ENCODE peak calls at places on chromosome 3, in ten cellular contexts. One of them, this sample, is unnamed. For H3K27me3, the result is how much of the 10 kb centered on the place peaks cover.

GRCh38 chr3:134638385-134639020 is 12.3 kb downstream of the KY start:
- DNase-seq in CD8-positive, alpha-beta T cell: no peak
- DNase-seq in BJ: no peak
- DNase-seq in dorsolateral prefrontal cortex: no peak
- DNase-seq in IMR-90: no peak
- DNase-seq in GM12878: no peak
- DNase-seq in heart left ventricle: no peak
- DNase-seq in heart right ventricle: no peak
- DNase-seq in gastrocnemius medialis: no peak
- DNase-seq in ascending aorta: no peak
- DNase-seq in this sample: no peak

GRCh38 chr3:183265157-183265642 is 12.1 kb downstream of the B3GNT5 start:
- DNase-seq in CD8-positive, alpha-beta T cell: no peak
- DNase-seq in BJ: no peak
- DNase-seq in dorsolateral prefrontal cortex: no peak
- DNase-seq in IMR-90: no peak
- DNase-seq in GM12878: no peak
- DNase-seq in heart left ventricle: peak
- DNase-seq in heart right ventricle: peak
- DNase-seq in gastrocnemius medialis: no peak
- DNase-seq in ascending aorta: no peak
- DNase-seq in this sample: no peak

GRCh38 chr3:67896130-67896529 is 241.7 kb upstream of the SUCLG2 start:
- DNase-seq in CD8-positive, alpha-beta T cell: no peak
- DNase-seq in BJ: no peak
- DNase-seq in dorsolateral prefrontal cortex: no peak
- DNase-seq in IMR-90: no peak
- DNase-seq in GM12878: no peak
- DNase-seq in heart left ventricle: no peak
- DNase-seq in heart right ventricle: no peak
- DNase-seq in gastrocnemius medialis: no peak
- DNase-seq in ascending aorta: no peak
- DNase-seq in this sample: no peak

GRCh38 chr3:32316319-32316718 is 75.3 kb upstream of the CMTM7 start:
- DNase-seq in CD8-positive, alpha-beta T cell: no peak
- DNase-seq in BJ: no peak
- DNase-seq in dorsolateral prefrontal cortex: no peak
- DNase-seq in IMR-90: no peak
- DNase-seq in GM12878: no peak
- DNase-seq in heart left ventricle: no peak
- DNase-seq in heart right ventricle: no peak
- DNase-seq in gastrocnemius medialis: no peak
- DNase-seq in ascending aorta: no peak
- DNase-seq in this sample: no peak

GRCh38 chr3:164940737-164941136 is 137.6 kb downstream of the SI start:
- DNase-seq in CD8-positive, alpha-beta T cell: no peak
- DNase-seq in BJ: no peak
- DNase-seq in dorsolateral prefrontal cortex: no peak
- DNase-seq in IMR-90: no peak
- DNase-seq in GM12878: no peak
- DNase-seq in heart left ventricle: no peak
- DNase-seq in heart right ventricle: no peak
- DNase-seq in gastrocnemius medialis: no peak
- DNase-seq in ascending aorta: no peak
- DNase-seq in this sample: no peak

GRCh38 chr3:154050216-154050615 is 71.0 kb upstream of the ARHGEF26 start:
- DNase-seq in CD8-positive, alpha-beta T cell: no peak
- DNase-seq in BJ: no peak
- DNase-seq in dorsolateral prefrontal cortex: no peak
- DNase-seq in IMR-90: no peak
- DNase-seq in GM12878: no peak
- DNase-seq in heart left ventricle: no peak
- DNase-seq in heart right ventricle: no peak
- DNase-seq in gastrocnemius medialis: no peak
- DNase-seq in ascending aorta: no peak
- DNase-seq in this sample: no peak

GRCh38 chr3:52268036-52268435 is 10.4 kb downstream of the WDR82 start:
- DNase-seq in CD8-positive, alpha-beta T cell: peak
- DNase-seq in BJ: no peak
- DNase-seq in dorsolateral prefrontal cortex: no peak
- DNase-seq in IMR-90: no peak
- DNase-seq in GM12878: no peak
- DNase-seq in heart left ventricle: no peak
- DNase-seq in heart right ventricle: no peak
- DNase-seq in gastrocnemius medialis: no peak
- DNase-seq in ascending aorta: no peak
- DNase-seq in this sample: no peak

GRCh38 chr3:24830230-24831152 is 335.8 kb upstream of the THRB start:
- DNase-seq in CD8-positive, alpha-beta T cell: no peak
- DNase-seq in BJ: no peak
- DNase-seq in dorsolateral prefrontal cortex: peak
- DNase-seq in IMR-90: no peak
- DNase-seq in GM12878: no peak
- DNase-seq in heart left ventricle: no peak
- DNase-seq in heart right ventricle: peak
- DNase-seq in gastrocnemius medialis: no peak
- DNase-seq in ascending aorta: peak
- DNase-seq in this sample: no peak

GRCh38 chr3:150348500-150348899 is 59.6 kb upstream of the TSC22D2 start:
- DNase-seq in CD8-positive, alpha-beta T cell: no peak
- DNase-seq in BJ: peak
- DNase-seq in dorsolateral prefrontal cortex: no peak
- DNase-seq in IMR-90: peak
- DNase-seq in GM12878: no peak
- DNase-seq in heart left ventricle: peak
- DNase-seq in heart right ventricle: no peak
- DNase-seq in gastrocnemius medialis: no peak
- DNase-seq in ascending aorta: peak
- DNase-seq in this sample: no peak

GRCh38 chr3:158522737-158523136 is 48.3 kb upstream of the MLF1 start:
- DNase-seq in CD8-positive, alpha-beta T cell: no peak
- DNase-seq in BJ: peak
- DNase-seq in dorsolateral prefrontal cortex: no peak
- DNase-seq in IMR-90: peak
- DNase-seq in GM12878: no peak
- DNase-seq in heart left ventricle: no peak
- DNase-seq in heart right ventricle: no peak
- DNase-seq in gastrocnemius medialis: no peak
- DNase-seq in ascending aorta: no peak
- DNase-seq in this sample: no peak

GRCh38 chr3:71408903-71409302 is 174.6 kb downstream of the FOXP1 start:
- DNase-seq in CD8-positive, alpha-beta T cell: no peak
- DNase-seq in BJ: no peak
- DNase-seq in dorsolateral prefrontal cortex: no peak
- DNase-seq in IMR-90: no peak
- DNase-seq in GM12878: no peak
- DNase-seq in heart left ventricle: no peak
- DNase-seq in heart right ventricle: no peak
- DNase-seq in gastrocnemius medialis: no peak
- DNase-seq in ascending aorta: no peak
- DNase-seq in this sample: no peak

GRCh38 chr3:149388001-149388435 is 10.6 kb upstream of the TM4SF1 start:
- DNase-seq in CD8-positive, alpha-beta T cell: no peak
- DNase-seq in BJ: peak
- DNase-seq in dorsolateral prefrontal cortex: no peak
- DNase-seq in IMR-90: peak
- DNase-seq in GM12878: no peak
- DNase-seq in heart left ventricle: no peak
- DNase-seq in heart right ventricle: no peak
- DNase-seq in gastrocnemius medialis: no peak
- DNase-seq in ascending aorta: no peak
- DNase-seq in this sample: no peak

GRCh38 chr3:143302638-143303171 is 183.1 kb downstream of the CHST2 start:
- DNase-seq in CD8-positive, alpha-beta T cell: no peak
- DNase-seq in BJ: peak
- DNase-seq in dorsolateral prefrontal cortex: no peak
- DNase-seq in IMR-90: peak
- DNase-seq in GM12878: no peak
- DNase-seq in heart left ventricle: peak
- DNase-seq in heart right ventricle: peak
- DNase-seq in gastrocnemius medialis: no peak
- DNase-seq in ascending aorta: peak
- DNase-seq in this sample: no peak

GRCh38 chr3:19748782-19749447 is 185.1 kb downstream of the EFHB start:
- DNase-seq in CD8-positive, alpha-beta T cell: no peak
- DNase-seq in BJ: no peak
- DNase-seq in dorsolateral prefrontal cortex: no peak
- DNase-seq in IMR-90: no peak
- DNase-seq in GM12878: no peak
- DNase-seq in heart left ventricle: no peak
- DNase-seq in heart right ventricle: no peak
- DNase-seq in gastrocnemius medialis: no peak
- DNase-seq in ascending aorta: no peak
- DNase-seq in this sample: no peak

GRCh38 chr3:94671078-94671477 is 608.2 kb downstream of the NSUN3 start:
- DNase-seq in CD8-positive, alpha-beta T cell: no peak
- DNase-seq in BJ: no peak
- DNase-seq in dorsolateral prefrontal cortex: no peak
- DNase-seq in IMR-90: no peak
- DNase-seq in GM12878: no peak
- DNase-seq in heart left ventricle: no peak
- DNase-seq in heart right ventricle: no peak
- DNase-seq in gastrocnemius medialis: no peak
- DNase-seq in ascending aorta: no peak
- DNase-seq in this sample: no peak

GRCh38 chr3:16917256-16917935 is 32.6 kb downstream of the PLCL2 start:
- DNase-seq in CD8-positive, alpha-beta T cell: no peak
- DNase-seq in BJ: no peak
- DNase-seq in dorsolateral prefrontal cortex: no peak
- DNase-seq in IMR-90: peak
- DNase-seq in GM12878: no peak
- DNase-seq in heart left ventricle: no peak
- DNase-seq in heart right ventricle: no peak
- DNase-seq in gastrocnemius medialis: no peak
- DNase-seq in ascending aorta: no peak
- DNase-seq in this sample: no peak

DNA sequence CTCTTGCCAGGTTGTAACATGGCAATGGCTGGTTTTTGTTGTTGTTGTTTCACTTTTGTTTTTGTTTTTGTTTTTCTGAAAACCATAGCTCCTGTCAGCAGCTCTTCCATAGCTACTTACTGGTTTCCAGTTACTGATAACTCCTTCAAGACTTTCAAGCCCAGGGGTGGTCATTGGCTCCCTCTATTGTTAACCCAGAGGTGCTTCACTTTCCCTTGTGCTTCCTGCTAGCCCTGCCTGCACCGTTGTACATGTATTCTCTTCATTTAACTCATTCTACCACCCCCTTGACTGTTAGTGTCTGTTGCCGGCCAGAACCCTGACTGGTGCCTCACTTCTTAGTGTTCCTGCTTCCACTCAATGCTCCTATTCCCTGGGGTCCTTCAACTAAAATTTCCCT is 4.2 kb upstream of the TRAT1 start:
- DNase-seq in CD8-positive, alpha-beta T cell: peak
- DNase-seq in BJ: no peak
- DNase-seq in dorsolateral prefrontal cortex: no peak
- DNase-seq in IMR-90: peak
- DNase-seq in GM12878: no peak
- DNase-seq in heart left ventricle: no peak
- DNase-seq in heart right ventricle: no peak
- DNase-seq in gastrocnemius medialis: no peak
- DNase-seq in ascending aorta: no peak
- DNase-seq in this sample: no peak
- TF ChIP-seq CTCF in CD8-positive, alpha-beta T cell: peak
- TF ChIP-seq CTCF in BJ: no peak
- TF ChIP-seq CTCF in dorsolateral prefrontal cortex: no peak
- TF ChIP-seq CTCF in IMR-90: no peak
- TF ChIP-seq CTCF in GM12878: peak
- TF ChIP-seq CTCF in heart left ventricle: no peak
- TF ChIP-seq CTCF in heart right ventricle: no peak
- TF ChIP-seq CTCF in gastrocnemius medialis: no peak
- TF ChIP-seq CTCF in ascending aorta: no peak
- TF ChIP-seq CTCF in this sample: no peak

GRCh38 chr3:13883681-13884080 is 3.8 kb upstream of the WNT7A start:
- DNase-seq in CD8-positive, alpha-beta T cell: no peak
- DNase-seq in BJ: no peak
- DNase-seq in dorsolateral prefrontal cortex: no peak
- DNase-seq in IMR-90: no peak
- DNase-seq in GM12878: no peak
- DNase-seq in heart left ventricle: no peak
- DNase-seq in heart right ventricle: no peak
- DNase-seq in gastrocnemius medialis: no peak
- DNase-seq in ascending aorta: no peak
- DNase-seq in this sample: no peak
- H3K27me3 ChIP-seq in CD8-positive, alpha-beta T cell: under half
- H3K27me3 ChIP-seq in BJ: under half
- H3K27me3 ChIP-seq in dorsolateral prefrontal cortex: under half
- H3K27me3 ChIP-seq in IMR-90: under half
- H3K27me3 ChIP-seq in GM12878: under half
- H3K27me3 ChIP-seq in heart left ventricle: under half
- H3K27me3 ChIP-seq in heart right ventricle: half or more
- H3K27me3 ChIP-seq in gastrocnemius medialis: under half
- H3K27me3 ChIP-seq in ascending aorta: under half
- H3K27me3 ChIP-seq in this sample: under half

DNA sequence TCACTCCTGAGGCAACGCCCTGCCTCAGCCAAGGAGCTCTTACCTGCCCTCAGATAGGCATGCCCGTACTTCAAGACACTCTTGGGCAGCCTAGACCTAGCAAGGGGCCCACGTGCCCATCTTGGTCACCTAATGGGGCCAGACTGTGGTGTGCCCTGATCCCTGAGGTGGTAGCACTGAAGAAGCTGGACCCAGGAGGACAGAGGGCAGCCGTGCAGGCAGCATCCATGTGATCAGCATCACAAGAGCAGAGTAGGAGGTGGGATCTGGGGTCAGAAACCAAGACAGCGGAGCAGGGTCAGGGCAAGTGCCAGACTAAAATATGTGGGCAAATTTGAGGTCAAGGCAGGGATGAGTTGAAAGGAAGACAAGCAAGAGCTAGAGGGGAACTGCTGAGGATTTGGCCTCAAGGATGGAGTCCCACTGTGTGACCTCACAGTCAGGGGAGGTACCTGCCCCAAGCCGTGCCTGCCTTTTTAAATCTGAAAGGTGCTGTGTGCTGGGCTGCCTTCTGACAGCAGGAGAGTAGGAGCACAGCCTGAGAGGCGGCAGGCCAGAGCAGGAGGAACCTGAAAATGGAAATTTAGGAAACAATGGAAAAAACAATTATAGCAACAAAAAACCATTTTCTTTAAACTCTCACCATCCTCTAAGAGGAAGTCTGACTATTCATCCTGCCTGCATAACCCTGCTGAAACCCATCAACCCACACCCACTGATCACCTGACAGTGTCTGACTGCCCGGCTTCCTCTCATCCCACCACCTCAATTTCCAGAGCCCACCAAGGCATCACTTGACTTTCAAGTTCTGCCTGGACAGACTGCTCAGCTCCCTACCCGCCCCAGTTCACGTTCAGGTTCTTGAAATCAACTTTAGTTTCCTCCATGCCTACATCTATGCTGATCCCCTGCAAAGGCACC is 7.3 kb downstream of the ZBTB38 start:
- DNase-seq in CD8-positive, alpha-beta T cell: no peak
- DNase-seq in BJ: no peak
- DNase-seq in dorsolateral prefrontal cortex: no peak
- DNase-seq in IMR-90: no peak
- DNase-seq in GM12878: no peak
- DNase-seq in heart left ventricle: no peak
- DNase-seq in heart right ventricle: no peak
- DNase-seq in gastrocnemius medialis: no peak
- DNase-seq in ascending aorta: no peak
- DNase-seq in this sample: no peak
- H3K4me3 ChIP-seq in CD8-positive, alpha-beta T cell: no peak
- H3K4me3 ChIP-seq in BJ: no peak
- H3K4me3 ChIP-seq in dorsolateral prefrontal cortex: no peak
- H3K4me3 ChIP-seq in IMR-90: no peak
- H3K4me3 ChIP-seq in GM12878: peak
- H3K4me3 ChIP-seq in heart left ventricle: no peak
- H3K4me3 ChIP-seq in heart right ventricle: no peak
- H3K4me3 ChIP-seq in gastrocnemius medialis: no peak
- H3K4me3 ChIP-seq in ascending aorta: no peak
- H3K4me3 ChIP-seq in this sample: no peak

GRCh38 chr3:128999104-128999503 is 2.0 kb upstream of the EFCC1 start:
- DNase-seq in CD8-positive, alpha-beta T cell: no peak
- DNase-seq in BJ: no peak
- DNase-seq in dorsolateral prefrontal cortex: no peak
- DNase-seq in IMR-90: no peak
- DNase-seq in GM12878: no peak
- DNase-seq in heart left ventricle: no peak
- DNase-seq in heart right ventricle: no peak
- DNase-seq in gastrocnemius medialis: no peak
- DNase-seq in ascending aorta: no peak
- DNase-seq in this sample: no peak
- TF ChIP-seq CTCF in CD8-positive, alpha-beta T cell: no peak
- TF ChIP-seq CTCF in BJ: no peak
- TF ChIP-seq CTCF in dorsolateral prefrontal cortex: no peak
- TF ChIP-seq CTCF in IMR-90: no peak
- TF ChIP-seq CTCF in GM12878: no peak
- TF ChIP-seq CTCF in heart left ventricle: no peak
- TF ChIP-seq CTCF in heart right ventricle: no peak
- TF ChIP-seq CTCF in gastrocnemius medialis: no peak
- TF ChIP-seq CTCF in ascending aorta: no peak
- TF ChIP-seq CTCF in this sample: no peak